ENCODE peak calls at places on chromosomes 6 and 20, in ten cellular contexts. L, E, D, U, I, M, P, Y, B and G are unnamed samples.

GRCh38 chr6:20572940-20573339 is 38.7 kb downstream of the CDKAL1 start:
- DNase-seq in L (peak), E (no peak), D (no peak), U (no peak), I (peak), M (no peak), P (no peak), Y (no peak), B (no peak), G (no peak)

GRCh38 chr20:60800185-60800584 is 451.9 kb upstream of the CDH4 start:
- DNase-seq in L (no peak), E (no peak), D (no peak), U (no peak), I (no peak), M (no peak), P (no peak), Y (no peak), B (no peak), G (no peak)

GRCh38 chr6:49668083-49668511 is 31.5 kb upstream of the RHAG start:
- DNase-seq in L (no peak), E (no peak), D (no peak), U (no peak), I (peak), M (no peak), P (no peak), Y (no peak), B (no peak), G (no peak)

GRCh38 chr6:14089224-14089623 is 28.3 kb upstream of the CD83 start:
- DNase-seq in L (no peak), E (no peak), D (no peak), U (no peak), I (no peak), M (no peak), P (no peak), Y (no peak), B (no peak), G (no peak)

GRCh38 chr6:95685817-95686216 is 108.5 kb downstream of the MANEA start:
- DNase-seq in L (no peak), E (no peak), D (no peak), U (no peak), I (no peak), M (no peak), P (no peak), Y (no peak), B (peak), G (no peak)

GRCh38 chr6:116387374-116387773 is 16.6 kb downstream of the DSE start:
- DNase-seq in L (peak), E (no peak), D (no peak), U (no peak), I (peak), M (peak), P (peak), Y (no peak), B (no peak), G (peak)

GRCh38 chr20:40961686-40962640 is 66.7 kb upstream of the TOP1 start:
- DNase-seq in L (no peak), E (peak), D (no peak), U (peak), I (peak), M (no peak), P (peak), Y (no peak), B (no peak), G (no peak)

GRCh38 chr6:113073611-113074191 is 726.6 kb downstream of the RFPL4B start:
- DNase-seq in L (peak), E (no peak), D (no peak), U (no peak), I (peak), M (no peak), P (peak), Y (no peak), B (no peak), G (no peak)

GRCh38 chr6:6003334-6004146 is 3.2 kb downstream of the NRN1 start:
- DNase-seq in L (no peak), E (no peak), D (peak), U (peak), I (no peak), M (no peak), P (no peak), Y (no peak), B (no peak), G (no peak)

GRCh38 chr6:46217671-46218131 is 46.9 kb upstream of the ENPP5 start:
- DNase-seq in L (no peak), E (no peak), D (no peak), U (no peak), I (no peak), M (no peak), P (no peak), Y (no peak), B (no peak), G (peak)

GRCh38 chr6:16313732-16314131 is 75.3 kb downstream of the GMPR start:
- DNase-seq in L (no peak), E (peak), D (no peak), U (no peak), I (no peak), M (no peak), P (no peak), Y (no peak), B (no peak), G (no peak)

GRCh38 chr6:111657146-111657545 is 51.5 kb upstream of the TRAF3IP2 start:
- DNase-seq in L (peak), E (no peak), D (no peak), U (no peak), I (peak), M (no peak), P (peak), Y (no peak), B (no peak), G (no peak)

GRCh38 chr6:18823782-18824386 is 436.7 kb downstream of the RNF144B start:
- DNase-seq in L (peak), E (no peak), D (peak), U (peak), I (peak), M (peak), P (no peak), Y (no peak), B (no peak), G (no peak)

GRCh38 chr20:38250607-38251006 is 9.9 kb downstream of the KIAA1755 start:
- DNase-seq in L (no peak), E (no peak), D (no peak), U (no peak), I (no peak), M (no peak), P (no peak), Y (no peak), B (no peak), G (no peak)

GRCh38 chr6:149150999-149151398 is 166.5 kb upstream of the TAB2 start:
- DNase-seq in L (no peak), E (no peak), D (no peak), U (peak), I (peak), M (no peak), P (no peak), Y (no peak), B (no peak), G (no peak)

GRCh38 chr6:166434336-166434735 is 51.6 kb upstream of the MPC1 start:
- DNase-seq in L (no peak), E (peak), D (no peak), U (no peak), I (no peak), M (no peak), P (no peak), Y (no peak), B (no peak), G (no peak)